ENCODE peak calls at places on chromosomes 7 and 10, in five cellular contexts. One of them, this sample, is unnamed.
A peak's percentile ranks its signal among the peaks of the same experiment; 100 is the strongest.

GRCh38 chr7:73742753-73743641 is 4.4 kb upstream of the ABHD11 start:
- DNase-seq in colonic mucosa: peak; percentile 99
- DNase-seq in MM.1S: peak; percentile 97
- DNase-seq in CD4-positive, CD25-positive, alpha-beta regulatory T cell: no peak
- DNase-seq in lower lobe of right lung: peak; percentile 96
- DNase-seq in this sample: no peak

GRCh38 chr10:84668186-84668763 is 339.9 kb downstream of the CCSER2 start:
- DNase-seq in CD4-positive, CD25-positive, alpha-beta regulatory T cell: no peak
- DNase-seq in lower lobe of right lung: no peak
- DNase-seq in MM.1S: no peak
- DNase-seq in colonic mucosa: no peak
- DNase-seq in this sample: no peak

GRCh38 chr10:63114031-63114814 is 18.9 kb upstream of the NRBF2 start:
- DNase-seq in CD4-positive, CD25-positive, alpha-beta regulatory T cell: no peak
- DNase-seq in lower lobe of right lung: peak; percentile 62
- DNase-seq in colonic mucosa: peak; percentile 37
- DNase-seq in MM.1S: no peak
- DNase-seq in this sample: no peak

GRCh38 chr10:109913351-109913902 is 9.9 kb downstream of the XPNPEP1 start:
- DNase-seq in MM.1S: no peak
- DNase-seq in CD4-positive, CD25-positive, alpha-beta regulatory T cell: no peak
- DNase-seq in colonic mucosa: no peak
- DNase-seq in lower lobe of right lung: no peak
- DNase-seq in this sample: no peak

GRCh38 chr7:38681882-38682281 is 50.7 kb upstream of the AMPH start:
- DNase-seq in colonic mucosa: no peak
- DNase-seq in CD4-positive, CD25-positive, alpha-beta regulatory T cell: no peak
- DNase-seq in MM.1S: no peak
- DNase-seq in lower lobe of right lung: no peak
- DNase-seq in this sample: no peak

GRCh38 chr7:36090976-36091375 is 62.1 kb upstream of the EEPD1 start:
- DNase-seq in MM.1S: no peak
- DNase-seq in colonic mucosa: no peak
- DNase-seq in CD4-positive, CD25-positive, alpha-beta regulatory T cell: no peak
- DNase-seq in lower lobe of right lung: no peak
- DNase-seq in this sample: no peak

GRCh38 chr7:143362126-143362961 is at the start of gene FAM131B:
- DNase-seq in lower lobe of right lung: peak; percentile 55
- DNase-seq in MM.1S: no peak
- DNase-seq in CD4-positive, CD25-positive, alpha-beta regulatory T cell: no peak
- DNase-seq in colonic mucosa: no peak
- DNase-seq in this sample: peak; percentile 53

GRCh38 chr10:49364747-49365146 is 31.1 kb downstream of the DRGX start:
- DNase-seq in colonic mucosa: peak; percentile 3
- DNase-seq in lower lobe of right lung: no peak
- DNase-seq in MM.1S: no peak
- DNase-seq in CD4-positive, CD25-positive, alpha-beta regulatory T cell: no peak
- DNase-seq in this sample: no peak

GRCh38 chr7:116698930-116699722 is 27.1 kb downstream of the MET start:
- DNase-seq in CD4-positive, CD25-positive, alpha-beta regulatory T cell: no peak
- DNase-seq in colonic mucosa: no peak
- DNase-seq in MM.1S: no peak
- DNase-seq in lower lobe of right lung: no peak
- DNase-seq in this sample: no peak

GRCh38 chr7:37511852-37512377 is 63.3 kb upstream of the ELMO1 start:
- DNase-seq in colonic mucosa: no peak
- DNase-seq in lower lobe of right lung: no peak
- DNase-seq in MM.1S: no peak
- DNase-seq in CD4-positive, CD25-positive, alpha-beta regulatory T cell: no peak
- DNase-seq in this sample: no peak

GRCh38 chr7:148286150-148286549 is 304.4 kb upstream of the C7orf33 start:
- DNase-seq in lower lobe of right lung: no peak
- DNase-seq in colonic mucosa: no peak
- DNase-seq in CD4-positive, CD25-positive, alpha-beta regulatory T cell: no peak
- DNase-seq in MM.1S: peak; percentile 11
- DNase-seq in this sample: no peak

GRCh38 chr10:119370972-119371703 is 163.8 kb downstream of the GRK5 start:
- DNase-seq in lower lobe of right lung: no peak
- DNase-seq in MM.1S: no peak
- DNase-seq in colonic mucosa: no peak
- DNase-seq in CD4-positive, CD25-positive, alpha-beta regulatory T cell: no peak
- DNase-seq in this sample: no peak

GRCh38 chr7:138029941-138030340 is 28.1 kb upstream of the CREB3L2 start:
- DNase-seq in CD4-positive, CD25-positive, alpha-beta regulatory T cell: no peak
- DNase-seq in lower lobe of right lung: no peak
- DNase-seq in MM.1S: no peak
- DNase-seq in colonic mucosa: no peak
- DNase-seq in this sample: no peak

GRCh38 chr10:48792687-48793096 is 108.0 kb downstream of the WDFY4 start:
- DNase-seq in MM.1S: no peak
- DNase-seq in CD4-positive, CD25-positive, alpha-beta regulatory T cell: no peak
- DNase-seq in colonic mucosa: no peak
- DNase-seq in lower lobe of right lung: no peak
- DNase-seq in this sample: no peak

DNA sequence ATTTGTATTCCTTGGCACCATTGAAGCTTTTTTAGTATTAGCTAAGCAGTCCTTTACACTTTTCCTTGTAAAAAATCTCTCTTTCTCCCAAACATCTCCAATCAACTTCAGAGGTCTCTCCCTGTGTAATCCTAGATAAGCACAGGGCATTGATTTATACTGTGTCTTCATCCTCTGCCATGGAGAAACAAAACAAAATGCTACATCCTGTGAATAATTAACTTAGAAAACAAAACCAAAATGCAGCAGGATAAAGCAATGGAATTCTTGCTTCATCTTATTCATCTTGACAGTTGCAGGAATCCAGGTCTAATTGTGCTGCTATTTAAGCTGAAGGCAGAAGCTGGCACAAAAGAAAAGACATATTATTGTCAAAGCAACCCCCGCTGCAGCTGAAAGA is 641.5 kb upstream of the SORCS1 start:
- DNase-seq in colonic mucosa: no peak
- DNase-seq in CD4-positive, CD25-positive, alpha-beta regulatory T cell: no peak
- DNase-seq in lower lobe of right lung: no peak
- DNase-seq in MM.1S: no peak
- DNase-seq in this sample: no peak
- H3K9me3 ChIP-seq in colonic mucosa: no peaks in the 10 kb centered on the region
- H3K9me3 ChIP-seq in CD4-positive, CD25-positive, alpha-beta regulatory T cell: peaks cover 2% of the 10 kb centered on the region
- H3K9me3 ChIP-seq in lower lobe of right lung: no peaks in the 10 kb centered on the region
- H3K9me3 ChIP-seq in MM.1S: no peaks in the 10 kb centered on the region
- H3K9me3 ChIP-seq in this sample: no peaks in the 10 kb centered on the region

DNA sequence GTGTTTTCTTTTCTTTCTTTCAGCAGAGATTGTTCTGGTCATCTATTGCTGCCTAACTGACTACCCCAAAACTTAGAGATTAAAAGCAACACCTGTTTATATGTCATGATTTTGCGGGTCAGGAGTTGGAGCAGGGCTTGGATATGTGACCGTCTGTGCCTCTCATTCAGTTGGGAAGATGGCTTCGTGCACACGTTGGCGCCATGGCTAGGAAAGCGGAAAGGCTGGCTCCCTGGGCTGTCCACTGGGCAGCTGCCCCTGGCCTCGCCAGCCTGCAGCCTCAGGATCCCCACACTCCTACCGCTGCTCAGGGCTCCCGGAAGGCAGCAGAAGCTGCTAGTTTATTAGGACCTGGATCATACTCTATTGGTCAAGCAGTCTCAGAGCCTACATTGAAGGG is 638.1 kb upstream of the FOXK1 start:
- DNase-seq in MM.1S: no peak
- DNase-seq in colonic mucosa: no peak
- DNase-seq in lower lobe of right lung: no peak
- DNase-seq in CD4-positive, CD25-positive, alpha-beta regulatory T cell: no peak
- DNase-seq in this sample: no peak
- H3K9me3 ChIP-seq in MM.1S: no peaks in the 10 kb centered on the region
- H3K9me3 ChIP-seq in colonic mucosa: no peaks in the 10 kb centered on the region
- H3K9me3 ChIP-seq in lower lobe of right lung: no peaks in the 10 kb centered on the region
- H3K9me3 ChIP-seq in CD4-positive, CD25-positive, alpha-beta regulatory T cell: no peaks in the 10 kb centered on the region
- H3K9me3 ChIP-seq in this sample: no peaks in the 10 kb centered on the region

GRCh38 chr7:99099499-99100077 is 44.3 kb downstream of the SMURF1 start:
- DNase-seq in MM.1S: no peak
- DNase-seq in lower lobe of right lung: no peak
- DNase-seq in colonic mucosa: no peak
- DNase-seq in CD4-positive, CD25-positive, alpha-beta regulatory T cell: no peak
- DNase-seq in this sample: no peak

GRCh38 chr7:99098824-99099498 is 44.9 kb downstream of the SMURF1 start:
- DNase-seq in colonic mucosa: no peak
- DNase-seq in CD4-positive, CD25-positive, alpha-beta regulatory T cell: no peak
- DNase-seq in MM.1S: no peak
- DNase-seq in lower lobe of right lung: no peak
- DNase-seq in this sample: no peak

GRCh38 chr7:99098317-99098823 is 45.5 kb downstream of the SMURF1 start:
- DNase-seq in MM.1S: no peak
- DNase-seq in lower lobe of right lung: no peak
- DNase-seq in CD4-positive, CD25-positive, alpha-beta regulatory T cell: no peak
- DNase-seq in colonic mucosa: no peak
- DNase-seq in this sample: no peak

GRCh38 chr7:99096124-99096887 is 47.6 kb downstream of the SMURF1 start:
- DNase-seq in CD4-positive, CD25-positive, alpha-beta regulatory T cell: no peak
- DNase-seq in colonic mucosa: no peak
- DNase-seq in lower lobe of right lung: no peak
- DNase-seq in MM.1S: peak; percentile 66
- DNase-seq in this sample: no peak

DNA sequence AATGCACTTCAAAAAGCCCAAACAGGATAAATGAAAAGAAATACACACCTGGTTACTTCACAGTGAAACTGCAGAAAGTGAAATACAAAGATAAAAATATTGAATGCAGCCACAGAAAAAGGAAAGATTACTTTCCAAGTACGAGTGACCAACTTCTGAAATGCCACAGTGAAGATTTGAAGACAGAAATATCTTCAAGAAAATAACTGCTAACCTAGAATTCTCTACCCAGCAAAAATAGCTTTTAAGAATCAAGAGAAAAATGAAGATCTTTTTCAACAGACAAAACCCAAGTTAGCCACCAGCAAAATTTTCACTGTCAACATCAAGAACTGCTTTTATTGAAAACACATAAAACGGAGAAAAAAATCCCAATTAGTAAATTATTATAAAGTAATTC is 46.2 kb downstream of the SMURF1 start:
- DNase-seq in MM.1S: no peak
- DNase-seq in colonic mucosa: no peak
- DNase-seq in CD4-positive, CD25-positive, alpha-beta regulatory T cell: no peak
- DNase-seq in lower lobe of right lung: no peak
- DNase-seq in this sample: no peak
- H3K9me3 ChIP-seq in MM.1S: peaks cover 4% of the 10 kb centered on the region
- H3K9me3 ChIP-seq in colonic mucosa: no peaks in the 10 kb centered on the region
- H3K9me3 ChIP-seq in CD4-positive, CD25-positive, alpha-beta regulatory T cell: peaks cover 7% of the 10 kb centered on the region
- H3K9me3 ChIP-seq in lower lobe of right lung: peaks cover 10% of the 10 kb centered on the region
- H3K9me3 ChIP-seq in this sample: no peaks in the 10 kb centered on the region

GRCh38 chr7:106344861-106345260 is 60.1 kb upstream of the NAMPT start:
- DNase-seq in MM.1S: no peak
- DNase-seq in lower lobe of right lung: no peak
- DNase-seq in CD4-positive, CD25-positive, alpha-beta regulatory T cell: no peak
- DNase-seq in colonic mucosa: no peak
- DNase-seq in this sample: no peak
- H3K9me3 ChIP-seq in MM.1S: no peaks in the 10 kb centered on the region
- H3K9me3 ChIP-seq in lower lobe of right lung: peaks cover 16% of the 10 kb centered on the region
- H3K9me3 ChIP-seq in CD4-positive, CD25-positive, alpha-beta regulatory T cell: peaks cover 10% of the 10 kb centered on the region
- H3K9me3 ChIP-seq in colonic mucosa: no peaks in the 10 kb centered on the region
- H3K9me3 ChIP-seq in this sample: peaks cover 5% of the 10 kb centered on the region

DNA sequence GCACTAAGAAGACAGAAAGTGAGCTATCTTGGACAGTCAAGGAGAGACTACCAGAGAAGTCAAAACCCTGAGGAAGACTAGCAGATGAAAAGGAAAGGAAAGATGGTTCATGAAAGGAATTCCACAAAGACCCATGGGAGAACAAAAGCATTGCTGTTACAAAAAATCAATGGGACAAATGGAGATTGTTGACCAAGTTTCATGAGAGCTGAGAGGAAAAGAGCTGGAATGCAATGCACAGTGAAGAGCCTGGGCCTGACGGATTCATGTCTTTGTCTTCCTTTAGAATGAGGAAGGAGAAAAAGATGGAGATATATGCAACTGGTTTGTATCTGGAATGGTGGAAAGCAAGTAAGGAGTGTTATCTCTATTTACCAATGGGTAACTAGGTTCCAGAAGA is 17.3 kb downstream of the TMEM243 start:
- DNase-seq in CD4-positive, CD25-positive, alpha-beta regulatory T cell: no peak
- DNase-seq in colonic mucosa: no peak
- DNase-seq in lower lobe of right lung: no peak
- DNase-seq in MM.1S: no peak
- DNase-seq in this sample: no peak
- H3K9me3 ChIP-seq in CD4-positive, CD25-positive, alpha-beta regulatory T cell: peaks cover 10% of the 10 kb centered on the region
- H3K9me3 ChIP-seq in colonic mucosa: no peaks in the 10 kb centered on the region
- H3K9me3 ChIP-seq in lower lobe of right lung: peaks cover 27% of the 10 kb centered on the region
- H3K9me3 ChIP-seq in MM.1S: no peaks in the 10 kb centered on the region
- H3K9me3 ChIP-seq in this sample: no peaks in the 10 kb centered on the region

GRCh38 chr10:35440016-35440415 is 103.7 kb downstream of the CCNY start:
- DNase-seq in CD4-positive, CD25-positive, alpha-beta regulatory T cell: no peak
- DNase-seq in colonic mucosa: no peak
- DNase-seq in MM.1S: no peak
- DNase-seq in lower lobe of right lung: no peak
- DNase-seq in this sample: no peak
- H3K9me3 ChIP-seq in CD4-positive, CD25-positive, alpha-beta regulatory T cell: peaks cover 40% of the 10 kb centered on the region
- H3K9me3 ChIP-seq in colonic mucosa: no peaks in the 10 kb centered on the region
- H3K9me3 ChIP-seq in MM.1S: no peaks in the 10 kb centered on the region
- H3K9me3 ChIP-seq in lower lobe of right lung: peaks cover 38% of the 10 kb centered on the region
- H3K9me3 ChIP-seq in this sample: peaks cover 8% of the 10 kb centered on the region

GRCh38 chr10:133465950-133466474 is 12.3 kb downstream of the SCART1 start:
- DNase-seq in lower lobe of right lung: no peak
- DNase-seq in CD4-positive, CD25-positive, alpha-beta regulatory T cell: no peak
- DNase-seq in colonic mucosa: no peak
- DNase-seq in MM.1S: no peak
- DNase-seq in this sample: no peak
- H3K9me3 ChIP-seq in lower lobe of right lung: no peaks in the 10 kb centered on the region
- H3K9me3 ChIP-seq in CD4-positive, CD25-positive, alpha-beta regulatory T cell: no peaks in the 10 kb centered on the region
- H3K9me3 ChIP-seq in colonic mucosa: peaks cover 5% of the 10 kb centered on the region
- H3K9me3 ChIP-seq in MM.1S: no peaks in the 10 kb centered on the region
- H3K9me3 ChIP-seq in this sample: no peaks in the 10 kb centered on the region

GRCh38 chr7:56479748-56480147 is 363.5 kb upstream of the NUPR2 start:
- DNase-seq in lower lobe of right lung: no peak
- DNase-seq in colonic mucosa: no peak
- DNase-seq in MM.1S: no peak
- DNase-seq in CD4-positive, CD25-positive, alpha-beta regulatory T cell: no peak
- DNase-seq in this sample: no peak

GRCh38 chr7:56471811-56472210 is 355.6 kb upstream of the NUPR2 start:
- DNase-seq in CD4-positive, CD25-positive, alpha-beta regulatory T cell: no peak
- DNase-seq in lower lobe of right lung: no peak
- DNase-seq in MM.1S: no peak
- DNase-seq in colonic mucosa: no peak
- DNase-seq in this sample: no peak

GRCh38 chr7:56479136-56479535 is 362.9 kb upstream of the NUPR2 start:
- DNase-seq in MM.1S: no peak
- DNase-seq in lower lobe of right lung: no peak
- DNase-seq in colonic mucosa: no peak
- DNase-seq in CD4-positive, CD25-positive, alpha-beta regulatory T cell: no peak
- DNase-seq in this sample: no peak

GRCh38 chr7:56474271-56474670 is 358.1 kb upstream of the NUPR2 start:
- DNase-seq in colonic mucosa: no peak
- DNase-seq in MM.1S: no peak
- DNase-seq in CD4-positive, CD25-positive, alpha-beta regulatory T cell: no peak
- DNase-seq in lower lobe of right lung: no peak
- DNase-seq in this sample: no peak
- H3K9me3 ChIP-seq in colonic mucosa: no peaks in the 10 kb centered on the region
- H3K9me3 ChIP-seq in MM.1S: no peaks in the 10 kb centered on the region
- H3K9me3 ChIP-seq in CD4-positive, CD25-positive, alpha-beta regulatory T cell: peaks cover 29% of the 10 kb centered on the region
- H3K9me3 ChIP-seq in lower lobe of right lung: peaks cover 75% of the 10 kb centered on the region
- H3K9me3 ChIP-seq in this sample: no peaks in the 10 kb centered on the region

GRCh38 chr10:131701131-131701947 is 199.5 kb upstream of the PPP2R2D start:
- DNase-seq in CD4-positive, CD25-positive, alpha-beta regulatory T cell: no peak
- DNase-seq in MM.1S: no peak
- DNase-seq in lower lobe of right lung: no peak
- DNase-seq in colonic mucosa: no peak
- DNase-seq in this sample: no peak
- H3K9me3 ChIP-seq in CD4-positive, CD25-positive, alpha-beta regulatory T cell: no peaks in the 10 kb centered on the region
- H3K9me3 ChIP-seq in MM.1S: no peaks in the 10 kb centered on the region
- H3K9me3 ChIP-seq in lower lobe of right lung: peaks cover under 1% of the 10 kb centered on the region
- H3K9me3 ChIP-seq in colonic mucosa: no peaks in the 10 kb centered on the region
- H3K9me3 ChIP-seq in this sample: no peaks in the 10 kb centered on the region